ENCODE peak calls at places on chromosomes 5 and 9, in four cellular contexts. H, X, A and Z are unnamed samples.

GRCh38 chr9:131839281-131840084 is 99.6 kb upstream of the RAPGEF1 start:
- DNase-seq in H (no peak), X (peak; percentile 2), A (peak; percentile 9), Z (no peak)

GRCh38 chr9:16309350-16310271 is 560.9 kb downstream of the BNC2 start:
- DNase-seq in H (no peak), X (no peak), A (no peak), Z (no peak)

GRCh38 chr5:137001026-137001569 is 498.0 kb downstream of the SPOCK1 start:
- DNase-seq in H (no peak), X (no peak), A (no peak), Z (no peak)

GRCh38 chr9:69174645-69175487 is 789 bp downstream of the TJP2 start:
- DNase-seq in H (no peak), X (peak; percentile 92), A (no peak), Z (no peak)

GRCh38 chr5:171684169-171684568 is 101.4 kb upstream of the SMIM23 start:
- DNase-seq in H (no peak), X (no peak), A (no peak), Z (no peak)

GRCh38 chr5:39494099-39494498 is 69.3 kb upstream of the DAB2 start:
- DNase-seq in H (no peak), X (no peak), A (no peak), Z (no peak)

GRCh38 chr5:62578540-62578939 is at the start of gene LRRC70:
- DNase-seq in H (no peak), X (no peak), A (no peak), Z (no peak)

GRCh38 chr5:84635235-84636055 is 250.8 kb upstream of the EDIL3 start:
- DNase-seq in H (peak; percentile 71), X (no peak), A (no peak), Z (no peak)

GRCh38 chr5:80204808-80205614 is 50.8 kb downstream of the SERINC5 start:
- DNase-seq in H (no peak), X (no peak), A (no peak), Z (no peak)

GRCh38 chr9:15373881-15374280 is 48.8 kb upstream of the SNAPC3 start:
- DNase-seq in H (no peak), X (no peak), A (no peak), Z (no peak)